ENCODE peak calls at places on chromosomes 6 and 20, in five cellular contexts. X is HepG2, D is H1, I is GM12878, Z is K562. R is an unnamed sample.

GRCh38 chr6:158772851-158773371 is 46.3 kb downstream of the EZR start:
- DNase-seq in X (no peak), D (no peak), I (no peak), Z (no peak), R (no peak)

GRCh38 chr20:63538204-63539091 is 1.3 kb upstream of the PTK6 start:
- DNase-seq in X (peak), D (no peak), I (no peak), Z (no peak), R (no peak)

GRCh38 chr20:37687478-37687805 is 6.4 kb upstream of the CTNNBL1 start:
- DNase-seq in X (no peak), D (no peak), I (no peak), Z (no peak), R (no peak)

GRCh38 chr6:56851104-56851503 is 103.8 kb upstream of the BEND6 start:
- DNase-seq in X (no peak), D (no peak), I (no peak), Z (no peak), R (no peak)

GRCh38 chr6:36136034-36136433 is 5.7 kb downstream of the MAPK13 start:
- DNase-seq in X (no peak), D (no peak), I (no peak), Z (no peak), R (no peak)

GRCh38 chr6:422423-423061 is 31.0 kb downstream of the IRF4 start:
- DNase-seq in X (peak), D (no peak), I (no peak), Z (no peak), R (no peak)

GRCh38 chr20:10356628-10357027 is 77.4 kb downstream of the MKKS start:
- DNase-seq in X (no peak), D (no peak), I (no peak), Z (no peak), R (no peak)

GRCh38 chr6:71965404-71965803 is 79.1 kb downstream of the RIMS1 start:
- DNase-seq in X (no peak), D (no peak), I (no peak), Z (no peak), R (no peak)

GRCh38 chr6:44076366-44077200 is 50.7 kb downstream of the MRPL14 start:
- DNase-seq in X (no peak), D (no peak), I (no peak), Z (peak), R (no peak)
- TF ChIP-seq SRF in X (no peak), D (no peak), I (no peak), Z (no peak), R (no peak)

GRCh38 chr6:157718788-157719187 is 104.3 kb upstream of the SNX9 start:
- DNase-seq in X (no peak), D (no peak), I (no peak), Z (no peak), R (no peak)
- TF ChIP-seq SRF in X (no peak), D (no peak), I (no peak), Z (no peak), R (no peak)

DNA sequence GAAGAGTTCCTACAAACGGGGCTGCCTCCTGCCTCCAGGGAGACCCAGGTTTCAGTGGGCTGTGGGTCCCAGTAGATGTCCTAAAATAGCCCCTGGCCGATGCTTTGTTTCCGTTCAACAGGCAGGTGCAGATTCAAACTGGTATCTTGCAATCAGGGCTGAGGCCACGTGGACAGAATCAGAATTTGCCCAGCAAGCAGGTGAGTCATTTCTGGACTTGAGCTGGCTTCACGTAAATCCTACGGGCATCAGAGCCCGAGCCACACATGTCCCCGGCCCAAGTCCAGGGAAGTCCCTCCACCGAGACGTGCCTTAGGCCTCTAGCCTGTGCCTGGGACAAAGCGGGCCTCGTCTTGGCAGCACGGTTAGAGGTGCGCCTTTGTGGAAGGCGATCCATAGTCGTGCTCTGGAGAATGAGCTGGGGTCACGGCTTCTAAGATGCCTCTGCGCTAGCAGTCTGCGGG is 101.6 kb upstream of the FRMD1 start:
- DNase-seq in X (no peak), D (no peak), I (peak), Z (no peak), R (no peak)
- TF ChIP-seq SRF in X (no peak), D (no peak), I (no peak), Z (no peak), R (no peak)

DNA sequence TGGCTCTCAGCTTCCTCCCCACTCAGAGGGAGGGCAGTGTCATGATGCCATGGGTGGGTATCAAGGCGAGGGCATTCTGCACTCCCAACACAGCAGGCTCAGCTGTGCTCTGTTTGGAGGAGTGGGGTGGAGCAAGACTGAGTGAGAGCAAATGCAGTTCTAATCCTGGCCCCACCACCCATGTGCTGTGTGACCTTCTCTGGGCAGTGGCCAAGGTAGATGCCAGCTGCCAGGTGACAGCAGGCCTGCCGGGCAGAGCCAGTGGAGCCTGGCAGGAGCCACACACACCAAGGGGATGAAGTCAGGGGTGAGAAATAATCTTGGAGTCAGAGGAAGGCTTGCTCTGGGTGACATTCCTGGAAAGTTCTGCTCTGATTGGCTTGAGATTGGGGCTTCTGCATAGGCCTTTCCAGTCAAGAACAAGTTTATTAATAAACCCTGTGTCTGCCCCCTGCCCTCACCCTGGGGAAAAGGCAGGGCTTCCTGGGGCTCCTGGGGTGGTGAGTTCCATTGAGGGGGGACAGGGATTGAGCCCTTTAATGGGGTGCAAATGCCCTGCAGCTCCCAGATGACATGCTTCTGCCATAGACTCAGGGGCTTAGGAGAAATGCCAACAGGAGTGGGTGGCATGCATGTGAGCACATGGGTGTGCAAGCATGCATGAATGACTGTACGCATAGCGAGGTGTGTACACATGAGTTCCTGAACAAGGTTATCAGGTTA is 134.3 kb downstream of the MRPL14 start:
- DNase-seq in X (no peak), D (no peak), I (no peak), Z (no peak), R (no peak)
- TF ChIP-seq SRF in X (no peak), D (no peak), I (no peak), Z (no peak), R (no peak)

GRCh38 chr6:160535270-160535669 is 128.8 kb downstream of the LPA start:
- DNase-seq in X (no peak), D (no peak), I (no peak), Z (no peak), R (no peak)

GRCh38 chr6:160532315-160532714 is 131.8 kb downstream of the LPA start:
- DNase-seq in X (no peak), D (no peak), I (no peak), Z (no peak), R (no peak)

DNA sequence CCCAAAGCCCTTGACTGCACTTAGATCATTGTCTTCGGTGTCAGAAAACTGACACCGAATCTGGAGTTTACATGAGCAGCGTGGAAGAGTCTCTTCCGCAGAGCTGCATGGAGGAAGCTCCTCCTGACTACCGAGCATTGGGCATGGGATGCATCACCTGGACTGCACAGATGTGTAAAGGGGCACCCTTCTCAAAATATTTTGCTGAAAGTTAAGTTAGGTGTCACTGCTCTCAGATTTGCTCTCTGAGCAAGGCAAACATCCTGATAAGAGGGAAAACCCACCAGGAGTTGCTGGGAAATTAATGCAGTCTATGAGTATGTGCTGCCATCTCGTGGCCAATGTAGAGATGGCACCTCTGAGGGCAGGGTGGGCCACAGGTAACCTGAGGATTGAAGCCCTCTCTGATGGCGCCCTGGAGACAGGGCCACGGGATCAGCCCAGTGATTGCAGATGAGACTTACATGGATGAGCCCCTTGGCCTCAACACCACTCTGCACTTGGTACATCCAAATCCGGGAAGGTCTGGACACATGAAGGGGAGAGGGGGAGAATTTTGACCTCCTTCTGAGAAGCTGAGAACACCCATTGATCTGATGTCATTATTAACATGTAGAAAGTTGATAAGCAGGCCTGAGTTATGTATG is 129.9 kb downstream of the LPA start:
- DNase-seq in X (peak), D (peak), I (no peak), Z (peak), R (peak)
- TF ChIP-seq SRF in X (no peak), D (no peak), I (no peak), Z (no peak), R (no peak)

GRCh38 chr6:68778356-68779020 is 143.4 kb downstream of the ADGRB3 start:
- DNase-seq in X (peak), D (peak), I (no peak), Z (peak), R (no peak)
- TF ChIP-seq SRF in X (no peak), D (no peak), I (no peak), Z (no peak), R (no peak)

DNA sequence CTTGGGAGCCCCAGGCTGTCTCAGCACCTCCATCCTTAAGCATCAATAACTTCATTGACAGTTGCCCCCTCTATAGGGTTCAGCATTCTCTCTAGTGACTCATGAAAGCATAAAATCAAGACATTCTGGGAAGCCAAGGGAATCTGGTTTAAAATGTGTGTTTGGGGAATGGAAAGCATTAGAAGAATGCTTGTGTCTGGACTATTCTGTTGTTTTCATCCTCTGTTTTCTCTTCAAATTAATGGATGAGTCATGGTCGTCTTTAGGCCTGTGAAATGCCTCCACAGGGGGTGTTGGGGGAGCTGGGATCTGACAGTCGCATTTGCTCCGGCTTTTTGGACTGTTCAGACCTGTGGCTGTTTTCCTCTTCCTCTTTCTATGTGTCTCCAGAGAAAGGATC is 279.7 kb downstream of the CDC5L start:
- DNase-seq in X (peak), D (no peak), I (no peak), Z (no peak), R (peak)
- TF ChIP-seq SRF in X (no peak), D (no peak), I (no peak), Z (no peak), R (no peak)

DNA sequence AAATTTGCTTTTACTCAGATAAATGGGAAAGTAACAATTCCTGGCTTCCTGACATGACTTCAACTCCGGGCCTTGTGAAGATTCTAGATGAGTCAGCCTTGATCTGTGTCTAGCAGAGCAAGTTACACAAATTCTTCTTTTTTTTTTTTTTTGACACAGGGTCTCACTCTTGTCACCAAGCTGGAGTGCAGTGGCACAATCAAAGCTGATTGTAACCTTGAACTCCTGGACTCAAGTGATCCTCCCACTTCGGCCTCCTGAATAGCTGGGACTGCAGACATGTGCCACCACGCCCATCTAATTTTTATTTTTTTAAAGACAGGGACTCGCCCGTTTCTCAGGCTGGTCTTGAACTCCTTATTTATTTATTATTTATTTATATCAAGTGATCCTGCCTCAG is 7.3 kb upstream of the ARHGAP18 start:
- DNase-seq in X (peak), D (no peak), I (no peak), Z (no peak), R (no peak)
- TF ChIP-seq SRF in X (no peak), D (no peak), I (no peak), Z (no peak), R (no peak)

GRCh38 chr6:33840064-33840926 is 36.5 kb upstream of the MLN start:
- DNase-seq in X (peak), D (no peak), I (peak), Z (peak), R (peak)
- TF ChIP-seq SRF in X (no peak), D (no peak), I (no peak), Z (peak), R (peak)

DNA sequence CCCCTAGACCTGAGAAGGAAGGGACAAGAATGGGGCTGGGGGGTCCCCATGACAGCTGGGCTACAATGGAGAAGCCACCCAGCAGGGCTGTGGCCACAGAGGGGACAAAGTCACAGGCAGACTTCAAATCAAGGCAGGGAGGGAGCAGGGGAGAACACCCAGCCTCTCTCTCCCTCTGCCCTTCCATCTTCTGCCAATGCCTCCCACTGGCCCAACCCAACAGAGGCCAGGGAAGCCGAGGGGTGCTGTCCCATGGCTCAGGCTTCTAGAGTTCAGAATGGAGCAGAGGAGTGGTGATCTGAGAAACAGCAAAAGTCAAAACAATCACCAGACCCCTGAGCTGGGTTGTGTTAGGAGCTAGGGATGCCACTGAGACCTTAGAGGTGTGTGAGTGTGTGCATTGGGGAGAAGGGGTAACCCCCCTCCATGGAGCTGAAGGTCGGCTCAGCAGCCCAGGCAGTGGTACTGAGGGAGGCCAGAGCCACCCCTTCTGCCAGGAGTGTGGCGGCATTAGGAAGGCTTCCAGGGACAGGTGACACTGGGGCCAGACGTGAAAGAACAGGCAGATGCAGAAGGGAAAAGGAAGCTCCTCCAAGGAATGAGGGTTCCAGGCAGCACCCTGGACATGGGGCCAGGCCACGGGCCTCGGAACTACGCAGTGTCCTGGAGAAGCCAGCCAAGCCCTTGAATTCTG is 12.0 kb downstream of the GLP1R start:
- DNase-seq in X (no peak), D (no peak), I (no peak), Z (no peak), R (no peak)
- TF ChIP-seq SRF in X (no peak), D (no peak), I (no peak), Z (no peak), R (no peak)